ENCODE peak calls at places on chromosomes 12 and 14, in four cellular contexts. J is stimulated activated CD4-positive, alpha-beta T cell treated with anti-CD3 and anti-CD28 coated beads, Interleukin-1b, Interleukin-23, amount 100 ng/mL, for 4 hours; V is B cell; S is activated gamma-delta T cell treated with anti-CD3 and anti-CD28 coated beads, Interleukin-2, amount 50 U/mL, for 16 hours. K is an unnamed sample.

GRCh38 chr12:72089678-72090077 is 151.0 kb downstream of the TPH2 start:
- DNase-seq in S (no peak), V (no peak), J (no peak), K (no peak)

GRCh38 chr12:95169368-95169767 is 47.9 kb downstream of the FGD6 start:
- DNase-seq in S (no peak), V (no peak), J (no peak), K (peak)

GRCh38 chr14:100664841-100665425 is 61.8 kb upstream of the DLK1 start:
- DNase-seq in V (no peak), S (no peak), J (no peak), K (no peak)

GRCh38 chr12:72315858-72316257 is 43.7 kb downstream of the TRHDE start:
- DNase-seq in S (no peak), V (no peak), J (no peak), K (no peak)

GRCh38 chr12:13074396-13075113 is 28.9 kb downstream of the GSG1 start:
- DNase-seq in S (no peak), J (no peak), V (no peak), K (no peak)

GRCh38 chr14:99252940-99253868 is 18.8 kb downstream of the BCL11B start:
- DNase-seq in V (no peak), S (no peak), J (no peak), K (no peak)

GRCh38 chr12:205026-205425 is 8.9 kb downstream of the SLC6A12 start:
- DNase-seq in J (no peak), V (no peak), S (no peak), K (no peak)

GRCh38 chr12:22014783-22015144 is 31.3 kb upstream of the CMAS start:
- DNase-seq in S (no peak), V (no peak), J (no peak), K (no peak)

GRCh38 chr14:35534130-35534883 is at the start of gene INSM2:
- DNase-seq in V (no peak), J (peak), S (no peak), K (no peak)

GRCh38 chr14:102580552-102581110 is 11.8 kb upstream of the RCOR1 start:
- DNase-seq in V (no peak), J (no peak), S (no peak), K (no peak)

GRCh38 chr12:88431245-88431644 is 149.0 kb downstream of the KITLG start:
- DNase-seq in S (no peak), J (no peak), V (no peak), K (no peak)

GRCh38 chr12:64611430-64612286 is 1.4 kb downstream of the RASSF3 start:
- DNase-seq in V (peak), S (no peak), J (no peak), K (peak)

GRCh38 chr14:100636559-100636958 is 49.3 kb upstream of the BEGAIN start:
- DNase-seq in J (no peak), S (no peak), V (no peak), K (no peak)

GRCh38 chr12:124188561-124189405 is 106.1 kb upstream of the RFLNA start:
- DNase-seq in V (no peak), J (no peak), S (no peak), K (no peak)

GRCh38 chr12:108779998-108780688 is 48.8 kb upstream of the CORO1C start:
- DNase-seq in J (no peak), V (no peak), S (no peak), K (no peak)